ENCODE peak calls at places on chromosomes 13 and 19, in five cellular contexts. One of them, this sample, is unnamed.

GRCh38 chr19:1455336-1456120 is 5.6 kb downstream of the APC2 start:
- DNase-seq in KBM-7: peak; percentile 95
- DNase-seq in smooth muscle cell of the brain vasculature: no peak
- DNase-seq in stimulated activated CD8-positive, alpha-beta memory T cell treated with anti-CD3 and anti-CD28 coated beads, Interleukin-2, amount 100 ng/mL, for 48 hours: peak; percentile 67
- DNase-seq in breast epithelium: peak; percentile 50
- DNase-seq in this sample: no peak

GRCh38 chr19:40322951-40323615 is 25.1 kb downstream of the C19orf47 start:
- DNase-seq in smooth muscle cell of the brain vasculature: peak; percentile 86
- DNase-seq in KBM-7: no peak
- DNase-seq in stimulated activated CD8-positive, alpha-beta memory T cell treated with anti-CD3 and anti-CD28 coated beads, Interleukin-2, amount 100 ng/mL, for 48 hours: no peak
- DNase-seq in breast epithelium: no peak
- DNase-seq in this sample: no peak

GRCh38 chr19:38293281-38293680 is 10.8 kb upstream of the C19orf33 start:
- DNase-seq in breast epithelium: no peak
- DNase-seq in KBM-7: no peak
- DNase-seq in smooth muscle cell of the brain vasculature: no peak
- DNase-seq in stimulated activated CD8-positive, alpha-beta memory T cell treated with anti-CD3 and anti-CD28 coated beads, Interleukin-2, amount 100 ng/mL, for 48 hours: no peak
- DNase-seq in this sample: no peak

GRCh38 chr19:10431943-10432735 is 11.8 kb downstream of the PDE4A start:
- DNase-seq in KBM-7: no peak
- DNase-seq in stimulated activated CD8-positive, alpha-beta memory T cell treated with anti-CD3 and anti-CD28 coated beads, Interleukin-2, amount 100 ng/mL, for 48 hours: no peak
- DNase-seq in smooth muscle cell of the brain vasculature: no peak
- DNase-seq in breast epithelium: no peak
- DNase-seq in this sample: no peak

GRCh38 chr13:35923347-35923746 is 207.8 kb downstream of the DCLK1 start:
- DNase-seq in KBM-7: no peak
- DNase-seq in stimulated activated CD8-positive, alpha-beta memory T cell treated with anti-CD3 and anti-CD28 coated beads, Interleukin-2, amount 100 ng/mL, for 48 hours: no peak
- DNase-seq in breast epithelium: no peak
- DNase-seq in smooth muscle cell of the brain vasculature: no peak
- DNase-seq in this sample: no peak

GRCh38 chr13:40498461-40498860 is 168.0 kb downstream of the FOXO1 start:
- DNase-seq in stimulated activated CD8-positive, alpha-beta memory T cell treated with anti-CD3 and anti-CD28 coated beads, Interleukin-2, amount 100 ng/mL, for 48 hours: no peak
- DNase-seq in smooth muscle cell of the brain vasculature: no peak
- DNase-seq in KBM-7: no peak
- DNase-seq in breast epithelium: no peak
- DNase-seq in this sample: no peak

GRCh38 chr19:46546194-46546896 is 50.7 kb upstream of the PNMA8B start:
- DNase-seq in breast epithelium: peak; percentile 41
- DNase-seq in KBM-7: peak; percentile 81
- DNase-seq in smooth muscle cell of the brain vasculature: peak; percentile 4
- DNase-seq in stimulated activated CD8-positive, alpha-beta memory T cell treated with anti-CD3 and anti-CD28 coated beads, Interleukin-2, amount 100 ng/mL, for 48 hours: no peak
- DNase-seq in this sample: no peak

GRCh38 chr13:52961196-52961845 is 67.3 kb upstream of the OLFM4 start:
- DNase-seq in breast epithelium: no peak
- DNase-seq in stimulated activated CD8-positive, alpha-beta memory T cell treated with anti-CD3 and anti-CD28 coated beads, Interleukin-2, amount 100 ng/mL, for 48 hours: no peak
- DNase-seq in smooth muscle cell of the brain vasculature: no peak
- DNase-seq in KBM-7: no peak
- DNase-seq in this sample: no peak

GRCh38 chr19:4911786-4912672 is 2.7 kb downstream of the UHRF1 start:
- DNase-seq in KBM-7: peak; percentile 83
- DNase-seq in stimulated activated CD8-positive, alpha-beta memory T cell treated with anti-CD3 and anti-CD28 coated beads, Interleukin-2, amount 100 ng/mL, for 48 hours: peak; percentile 65
- DNase-seq in smooth muscle cell of the brain vasculature: peak; percentile 94
- DNase-seq in breast epithelium: peak; percentile 36
- DNase-seq in this sample: no peak

GRCh38 chr19:56476671-56477428 is at the start of gene ZNF667:
- DNase-seq in stimulated activated CD8-positive, alpha-beta memory T cell treated with anti-CD3 and anti-CD28 coated beads, Interleukin-2, amount 100 ng/mL, for 48 hours: peak; percentile 5
- DNase-seq in KBM-7: peak; percentile 4
- DNase-seq in breast epithelium: no peak
- DNase-seq in smooth muscle cell of the brain vasculature: no peak
- DNase-seq in this sample: no peak

This sample was measured in activated CD8-positive, alpha-beta memory T cell treated with anti-CD3 and anti-CD28 coated beads for 48 hours.